ENCODE peak calls at places on chromosomes 5 and 9, in seven cellular contexts. L is iPS-NIHi11, R is NCI-H187, Z is HepG2, I is K562, T is skeletal muscle cell, V is epithelial cell of esophagus. D is an unnamed sample.

GRCh38 chr9:89808076-89808701 is 203.4 kb downstream of the GADD45G start:
- DNase-seq in L (peak; percentile 35), R (peak; percentile 28), Z (no peak), I (no peak), T (peak; percentile 9), V (no peak), D (no peak)

GRCh38 chr5:54243483-54244080 is 66.8 kb downstream of the ARL15 start:
- DNase-seq in L (peak; percentile 35), R (no peak), Z (peak; percentile 31), I (peak; percentile 54), T (no peak), V (peak; percentile 48), D (peak; percentile 32)

GRCh38 chr9:109751253-109751652 is 28.7 kb upstream of the PALM2AKAP2 start:
- DNase-seq in L (peak; percentile 20), R (no peak), Z (peak; percentile 49), I (no peak), T (no peak), V (no peak), D (no peak)

GRCh38 chr5:107472620-107473064 is 198.1 kb downstream of the EFNA5 start:
- DNase-seq in L (peak; percentile 24), R (no peak), Z (no peak), I (no peak), T (no peak), V (peak; percentile 36), D (no peak)

GRCh38 chr5:87393331-87393730 is 19.4 kb downstream of the CCNH start:
- DNase-seq in L (no peak), R (no peak), Z (no peak), I (no peak), T (peak; percentile 43), V (peak; percentile 62), D (no peak)

GRCh38 chr9:29697011-29697410 is 2123.7 kb upstream of the C9orf72 start:
- DNase-seq in L (no peak), R (no peak), Z (no peak), I (no peak), T (peak; percentile 20), V (peak; percentile 70), D (no peak)

GRCh38 chr5:92017786-92018185 is 634.7 kb upstream of the ARRDC3 start:
- DNase-seq in L (no peak), R (no peak), Z (no peak), I (no peak), T (peak; percentile 54), V (peak; percentile 2), D (no peak)

GRCh38 chr5:72106922-72107873 is at the start of gene MAP1B:
- DNase-seq in L (peak; percentile 89), R (peak; percentile 77), Z (peak; percentile 35), I (peak; percentile 84), T (no peak), V (peak; percentile 32), D (no peak)

GRCh38 chr9:6488395-6488794 is 75.4 kb downstream of the UHRF2 start:
- DNase-seq in L (no peak), R (no peak), Z (no peak), I (no peak), T (no peak), V (no peak), D (no peak)

GRCh38 chr5:3317051-3317795 is 278.4 kb upstream of the IRX1 start:
- DNase-seq in L (no peak), R (no peak), Z (no peak), I (no peak), T (no peak), V (no peak), D (no peak)

GRCh38 chr5:100142607-100143006 is 392.6 kb upstream of the FAM174A start:
- DNase-seq in L (no peak), R (no peak), Z (no peak), I (no peak), T (no peak), V (no peak), D (no peak)

GRCh38 chr5:111704452-111705085 is 52.4 kb downstream of the NREP start:
- DNase-seq in L (no peak), R (no peak), Z (no peak), I (no peak), T (no peak), V (no peak), D (no peak)

GRCh38 chr9:80320916-80321315 is 749.2 kb downstream of the TLE4 start:
- DNase-seq in L (no peak), R (no peak), Z (no peak), I (no peak), T (peak; percentile 24), V (peak; percentile 4), D (no peak)

GRCh38 chr9:84002344-84002743 is 21.7 kb downstream of the RMI1 start:
- DNase-seq in L (no peak), R (no peak), Z (no peak), I (no peak), T (no peak), V (no peak), D (peak; percentile 58)

GRCh38 chr9:136036050-136036449 is 59.0 kb downstream of the NACC2 start:
- DNase-seq in L (no peak), R (no peak), Z (no peak), I (no peak), T (no peak), V (no peak), D (no peak)

GRCh38 chr5:135332519-135333150 is 66.4 kb downstream of the MACROH2A1 start:
- DNase-seq in L (peak; percentile 84), R (no peak), Z (peak; percentile 59), I (peak; percentile 71), T (no peak), V (peak; percentile 67), D (peak; percentile 67)

GRCh38 chr5:139733698-139734491 is 61.7 kb upstream of the PSD2 start:
- DNase-seq in L (no peak), R (no peak), Z (peak; percentile 98), I (no peak), T (no peak), V (no peak), D (peak; percentile 70)

GRCh38 chr9:77547113-77547731 is 100.9 kb downstream of the GNA14 start:
- DNase-seq in L (no peak), R (no peak), Z (no peak), I (no peak), T (no peak), V (no peak), D (no peak)

GRCh38 chr9:76646249-76646648 is 118.0 kb upstream of the PCA3 start:
- DNase-seq in L (no peak), R (no peak), Z (no peak), I (peak; percentile 37), T (no peak), V (no peak), D (peak; percentile 69)

GRCh38 chr9:98778711-98779530 is 17.4 kb downstream of the ANKS6 start:
- DNase-seq in L (no peak), R (no peak), Z (peak; percentile 59), I (no peak), T (no peak), V (peak; percentile 15), D (peak; percentile 82)

GRCh38 chr9:93185261-93186150 is 1.6 kb downstream of the WNK2 start:
- DNase-seq in L (peak; percentile 68), R (no peak), Z (no peak), I (no peak), T (no peak), V (no peak), D (peak; percentile 49)

GRCh38 chr5:107542831-107543231 is 127.9 kb downstream of the EFNA5 start:
- DNase-seq in L (no peak), R (no peak), Z (peak; percentile 2), I (no peak), T (peak; percentile 86), V (peak; percentile 87), D (peak; percentile 55)

GRCh38 chr9:134760750-134761420 is 119.3 kb downstream of the COL5A1 start:
- DNase-seq in L (no peak), R (no peak), Z (no peak), I (no peak), T (no peak), V (no peak), D (no peak)

GRCh38 chr9:73080110-73080683 is 71.5 kb upstream of the ANXA1 start:
- DNase-seq in L (peak; percentile 10), R (no peak), Z (no peak), I (no peak), T (no peak), V (no peak), D (no peak)

GRCh38 chr5:159887050-159887449 is 29.2 kb upstream of the ADRA1B start:
- DNase-seq in L (no peak), R (no peak), Z (no peak), I (no peak), T (no peak), V (no peak), D (no peak)

GRCh38 chr9:92685022-92685421 is 15.1 kb upstream of the IPPK start:
- DNase-seq in L (no peak), R (no peak), Z (no peak), I (peak; percentile 31), T (no peak), V (no peak), D (no peak)

GRCh38 chr5:131275996-131276535 is 12.2 kb downstream of the CDC42SE2 start:
- DNase-seq in L (no peak), R (no peak), Z (no peak), I (no peak), T (no peak), V (no peak), D (no peak)

GRCh38 chr9:16828335-16829281 is 41.9 kb downstream of the BNC2 start:
- DNase-seq in L (peak; percentile 54), R (no peak), Z (no peak), I (no peak), T (no peak), V (peak; percentile 31), D (no peak)

GRCh38 chr9:117160254-117160653 is 254.6 kb downstream of the ASTN2 start:
- DNase-seq in L (peak; percentile 52), R (no peak), Z (no peak), I (no peak), T (no peak), V (no peak), D (no peak)

GRCh38 chr5:155697236-155697635 is 629.7 kb upstream of the SGCD start:
- DNase-seq in L (no peak), R (no peak), Z (no peak), I (no peak), T (no peak), V (no peak), D (no peak)

D was measured in small intestine.